ENCODE peak calls at places on chromosomes 16 and 17, in nine cellular contexts. One of them, this sample, is unnamed.

GRCh38 chr17:31568140-31568938 is 176.9 kb downstream of the RAB11FIP4 start:
- DNase-seq in suprapubic skin: no peak
- DNase-seq in OCI-LY7: no peak
- DNase-seq in CD4-positive, alpha-beta T cell: no peak
- DNase-seq in prostate gland: no peak
- DNase-seq in adipocyte: peak; percentile 68
- DNase-seq in heart left ventricle: no peak
- DNase-seq in gastrocnemius medialis: peak; percentile 71
- DNase-seq in trophoblast cell: peak; percentile 52
- DNase-seq in this sample: peak; percentile 47

GRCh38 chr17:12967962-12968361 is 49.9 kb downstream of the ELAC2 start:
- DNase-seq in suprapubic skin: no peak
- DNase-seq in OCI-LY7: no peak
- DNase-seq in CD4-positive, alpha-beta T cell: no peak
- DNase-seq in prostate gland: no peak
- DNase-seq in adipocyte: no peak
- DNase-seq in heart left ventricle: no peak
- DNase-seq in gastrocnemius medialis: no peak
- DNase-seq in trophoblast cell: no peak
- DNase-seq in this sample: no peak

GRCh38 chr16:27638833-27639587 is 89.1 kb downstream of the KATNIP start:
- DNase-seq in suprapubic skin: no peak
- DNase-seq in OCI-LY7: no peak
- DNase-seq in CD4-positive, alpha-beta T cell: no peak
- DNase-seq in prostate gland: peak; percentile 38
- DNase-seq in adipocyte: no peak
- DNase-seq in heart left ventricle: no peak
- DNase-seq in gastrocnemius medialis: no peak
- DNase-seq in trophoblast cell: no peak
- DNase-seq in this sample: no peak

GRCh38 chr16:54409982-54410381 is 123.4 kb upstream of the IRX3 start:
- DNase-seq in suprapubic skin: no peak
- DNase-seq in OCI-LY7: no peak
- DNase-seq in CD4-positive, alpha-beta T cell: no peak
- DNase-seq in prostate gland: no peak
- DNase-seq in adipocyte: no peak
- DNase-seq in heart left ventricle: no peak
- DNase-seq in gastrocnemius medialis: no peak
- DNase-seq in trophoblast cell: no peak
- DNase-seq in this sample: no peak

GRCh38 chr17:60160829-60161501 is 11.2 kb downstream of the CA4 start:
- DNase-seq in suprapubic skin: no peak
- DNase-seq in OCI-LY7: no peak
- DNase-seq in CD4-positive, alpha-beta T cell: no peak
- DNase-seq in prostate gland: no peak
- DNase-seq in adipocyte: no peak
- DNase-seq in heart left ventricle: no peak
- DNase-seq in gastrocnemius medialis: no peak
- DNase-seq in trophoblast cell: no peak
- DNase-seq in this sample: no peak

GRCh38 chr17:80468222-80468621 is 8.2 kb downstream of the NPTX1 start:
- DNase-seq in suprapubic skin: no peak
- DNase-seq in OCI-LY7: no peak
- DNase-seq in CD4-positive, alpha-beta T cell: no peak
- DNase-seq in prostate gland: no peak
- DNase-seq in adipocyte: no peak
- DNase-seq in heart left ventricle: no peak
- DNase-seq in gastrocnemius medialis: no peak
- DNase-seq in trophoblast cell: no peak
- DNase-seq in this sample: no peak

GRCh38 chr17:6455321-6455705 is 11.1 kb downstream of the PIMREG start:
- DNase-seq in suprapubic skin: no peak
- DNase-seq in OCI-LY7: peak; percentile 78
- DNase-seq in CD4-positive, alpha-beta T cell: peak; percentile 44
- DNase-seq in prostate gland: no peak
- DNase-seq in adipocyte: peak; percentile 15
- DNase-seq in heart left ventricle: peak; percentile 43
- DNase-seq in gastrocnemius medialis: no peak
- DNase-seq in trophoblast cell: peak; percentile 3
- DNase-seq in this sample: no peak

GRCh38 chr17:6666077-6666521 is 14.5 kb downstream of the C17orf100 start:
- DNase-seq in suprapubic skin: no peak
- DNase-seq in OCI-LY7: peak; percentile 61
- DNase-seq in CD4-positive, alpha-beta T cell: no peak
- DNase-seq in prostate gland: peak; percentile 61
- DNase-seq in adipocyte: peak; percentile 91
- DNase-seq in heart left ventricle: peak; percentile 75
- DNase-seq in gastrocnemius medialis: peak; percentile 53
- DNase-seq in trophoblast cell: peak; percentile 82
- DNase-seq in this sample: peak; percentile 89

GRCh38 chr17:64190468-64190867 is 60.5 kb upstream of the ERN1 start:
- DNase-seq in suprapubic skin: no peak
- DNase-seq in OCI-LY7: no peak
- DNase-seq in CD4-positive, alpha-beta T cell: no peak
- DNase-seq in prostate gland: no peak
- DNase-seq in adipocyte: no peak
- DNase-seq in heart left ventricle: no peak
- DNase-seq in gastrocnemius medialis: no peak
- DNase-seq in trophoblast cell: peak; percentile 15
- DNase-seq in this sample: no peak

DNA sequence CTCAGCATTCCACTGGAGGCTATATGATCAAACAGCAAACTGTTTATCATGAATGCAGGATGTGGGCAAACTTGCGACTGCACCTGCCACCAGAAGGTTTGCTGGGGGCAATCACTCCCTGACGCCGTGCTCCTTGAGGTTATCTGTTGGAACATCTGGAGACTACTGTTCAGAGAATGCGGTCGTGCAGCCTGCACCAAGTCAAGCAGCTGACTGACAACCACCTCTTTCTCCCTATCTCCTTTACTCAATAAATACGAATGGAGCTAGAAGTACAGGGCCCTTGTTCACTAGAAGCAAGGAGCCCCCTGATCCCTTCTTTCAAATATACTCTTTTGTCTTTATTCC is 2101.2 kb downstream of the TP53TG3F start:
- DNase-seq in suprapubic skin: no peak
- DNase-seq in OCI-LY7: no peak
- DNase-seq in CD4-positive, alpha-beta T cell: no peak
- DNase-seq in prostate gland: no peak
- DNase-seq in adipocyte: no peak
- DNase-seq in heart left ventricle: no peak
- DNase-seq in gastrocnemius medialis: no peak
- DNase-seq in trophoblast cell: peak; percentile 60
- DNase-seq in this sample: no peak
- H3K9me3 ChIP-seq in suprapubic skin: peaks cover 4% of the 10 kb centered on the region
- H3K9me3 ChIP-seq in OCI-LY7: no peaks in the 10 kb centered on the region
- H3K9me3 ChIP-seq in CD4-positive, alpha-beta T cell: no peaks in the 10 kb centered on the region
- H3K9me3 ChIP-seq in prostate gland: no peaks in the 10 kb centered on the region
- H3K9me3 ChIP-seq in adipocyte: no peaks in the 10 kb centered on the region
- H3K9me3 ChIP-seq in heart left ventricle: no peaks in the 10 kb centered on the region
- H3K9me3 ChIP-seq in gastrocnemius medialis: no peaks in the 10 kb centered on the region
- H3K9me3 ChIP-seq in trophoblast cell: peaks cover 34% of the 10 kb centered on the region
- H3K9me3 ChIP-seq in this sample: no peaks in the 10 kb centered on the region

GRCh38 chr16:75043175-75043937 is 44.5 kb downstream of the ZNRF1 start:
- DNase-seq in suprapubic skin: no peak
- DNase-seq in OCI-LY7: no peak
- DNase-seq in CD4-positive, alpha-beta T cell: no peak
- DNase-seq in prostate gland: no peak
- DNase-seq in adipocyte: peak; percentile 29
- DNase-seq in heart left ventricle: no peak
- DNase-seq in gastrocnemius medialis: no peak
- DNase-seq in trophoblast cell: no peak
- DNase-seq in this sample: no peak

GRCh38 chr16:75035410-75035968 is 36.7 kb downstream of the ZNRF1 start:
- DNase-seq in suprapubic skin: no peak
- DNase-seq in OCI-LY7: no peak
- DNase-seq in CD4-positive, alpha-beta T cell: no peak
- DNase-seq in prostate gland: no peak
- DNase-seq in adipocyte: no peak
- DNase-seq in heart left ventricle: no peak
- DNase-seq in gastrocnemius medialis: no peak
- DNase-seq in trophoblast cell: no peak
- DNase-seq in this sample: no peak

GRCh38 chr16:75039941-75040340 is 41.1 kb downstream of the ZNRF1 start:
- DNase-seq in suprapubic skin: no peak
- DNase-seq in OCI-LY7: no peak
- DNase-seq in CD4-positive, alpha-beta T cell: no peak
- DNase-seq in prostate gland: no peak
- DNase-seq in adipocyte: no peak
- DNase-seq in heart left ventricle: no peak
- DNase-seq in gastrocnemius medialis: no peak
- DNase-seq in trophoblast cell: no peak
- DNase-seq in this sample: no peak

GRCh38 chr16:75042423-75043174 is 43.8 kb downstream of the ZNRF1 start:
- DNase-seq in suprapubic skin: no peak
- DNase-seq in OCI-LY7: no peak
- DNase-seq in CD4-positive, alpha-beta T cell: no peak
- DNase-seq in prostate gland: no peak
- DNase-seq in adipocyte: no peak
- DNase-seq in heart left ventricle: no peak
- DNase-seq in gastrocnemius medialis: no peak
- DNase-seq in trophoblast cell: no peak
- DNase-seq in this sample: no peak

DNA sequence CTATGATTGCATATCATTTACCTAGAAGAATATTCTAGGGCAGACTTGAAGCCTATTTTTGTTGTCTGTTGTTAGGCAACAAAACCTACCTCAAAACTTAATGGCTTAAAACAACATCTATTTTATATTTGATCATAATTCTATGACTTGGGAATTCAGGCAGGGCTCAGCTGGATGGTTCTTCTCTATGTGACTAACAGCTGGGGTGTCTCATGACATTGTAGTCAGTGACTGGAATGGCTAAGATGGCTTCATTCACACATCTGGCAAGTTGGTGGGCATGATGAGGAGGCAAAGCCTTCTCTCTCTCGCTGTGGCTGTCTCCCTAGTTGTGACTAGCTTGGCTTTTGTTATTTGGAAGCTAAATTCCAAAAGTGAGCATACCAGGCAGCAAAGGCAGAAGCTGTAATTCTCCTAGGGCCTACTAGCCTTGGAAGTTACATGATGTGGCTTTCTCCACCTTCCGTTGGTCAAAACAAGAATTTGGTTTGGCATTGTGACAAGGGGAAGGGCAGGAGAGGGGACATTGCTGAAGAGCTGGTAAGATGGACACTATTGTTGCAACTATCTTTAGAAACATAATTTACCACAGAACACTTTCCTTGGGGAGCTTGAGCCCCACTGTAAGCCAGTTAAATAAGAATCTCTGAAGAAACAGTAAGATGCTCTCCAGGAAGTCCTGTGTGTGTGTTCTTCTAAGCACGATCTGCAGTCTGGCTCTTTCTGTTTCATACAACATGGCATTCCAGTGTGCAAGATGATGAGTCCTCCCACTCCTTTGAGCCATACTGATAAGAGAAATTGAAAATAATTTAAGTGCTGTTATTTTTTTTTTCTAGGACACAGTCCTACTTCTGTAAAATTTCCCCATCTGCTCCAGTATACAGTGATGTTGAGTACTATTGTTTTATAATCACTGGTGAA is 39.5 kb downstream of the ZNRF1 start:
- DNase-seq in suprapubic skin: no peak
- DNase-seq in OCI-LY7: no peak
- DNase-seq in CD4-positive, alpha-beta T cell: no peak
- DNase-seq in prostate gland: no peak
- DNase-seq in adipocyte: no peak
- DNase-seq in heart left ventricle: no peak
- DNase-seq in gastrocnemius medialis: no peak
- DNase-seq in trophoblast cell: no peak
- DNase-seq in this sample: no peak
- H3K9me3 ChIP-seq in suprapubic skin: no peaks in the 10 kb centered on the region
- H3K9me3 ChIP-seq in OCI-LY7: peaks cover 11% of the 10 kb centered on the region
- H3K9me3 ChIP-seq in CD4-positive, alpha-beta T cell: no peaks in the 10 kb centered on the region
- H3K9me3 ChIP-seq in prostate gland: no peaks in the 10 kb centered on the region
- H3K9me3 ChIP-seq in adipocyte: peaks cover 10% of the 10 kb centered on the region
- H3K9me3 ChIP-seq in heart left ventricle: no peaks in the 10 kb centered on the region
- H3K9me3 ChIP-seq in gastrocnemius medialis: no peaks in the 10 kb centered on the region
- H3K9me3 ChIP-seq in trophoblast cell: peaks cover 1% of the 10 kb centered on the region
- H3K9me3 ChIP-seq in this sample: no peaks in the 10 kb centered on the region

DNA sequence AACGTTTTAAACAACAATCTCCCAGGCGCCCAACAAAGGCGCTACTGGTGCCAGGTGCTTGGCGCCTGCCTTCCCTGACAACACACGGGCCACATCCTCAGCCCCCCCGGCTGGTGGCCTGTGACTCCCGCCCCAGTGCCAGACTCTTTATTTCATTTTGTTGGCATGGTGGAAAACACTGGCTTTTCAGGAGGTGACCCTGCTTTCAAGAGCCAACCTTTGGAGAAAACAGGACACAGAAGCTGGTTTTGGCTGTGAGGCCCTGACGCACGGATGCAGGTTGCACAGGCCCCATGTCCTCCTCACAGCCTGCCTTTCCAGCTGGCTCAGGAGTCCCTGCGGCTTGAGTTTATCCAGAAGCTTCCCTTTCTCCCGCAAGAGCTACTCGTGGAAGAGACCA is 100.0 kb downstream of the METRNL start:
- DNase-seq in suprapubic skin: no peak
- DNase-seq in OCI-LY7: no peak
- DNase-seq in CD4-positive, alpha-beta T cell: no peak
- DNase-seq in prostate gland: no peak
- DNase-seq in adipocyte: no peak
- DNase-seq in heart left ventricle: no peak
- DNase-seq in gastrocnemius medialis: no peak
- DNase-seq in trophoblast cell: no peak
- DNase-seq in this sample: no peak
- H3K9me3 ChIP-seq in suprapubic skin: no peaks in the 10 kb centered on the region
- H3K9me3 ChIP-seq in OCI-LY7: no peaks in the 10 kb centered on the region
- H3K9me3 ChIP-seq in CD4-positive, alpha-beta T cell: no peaks in the 10 kb centered on the region
- H3K9me3 ChIP-seq in prostate gland: no peaks in the 10 kb centered on the region
- H3K9me3 ChIP-seq in adipocyte: no peaks in the 10 kb centered on the region
- H3K9me3 ChIP-seq in heart left ventricle: no peaks in the 10 kb centered on the region
- H3K9me3 ChIP-seq in gastrocnemius medialis: no peaks in the 10 kb centered on the region
- H3K9me3 ChIP-seq in trophoblast cell: peaks cover 71% of the 10 kb centered on the region
- H3K9me3 ChIP-seq in this sample: no peaks in the 10 kb centered on the region

DNA sequence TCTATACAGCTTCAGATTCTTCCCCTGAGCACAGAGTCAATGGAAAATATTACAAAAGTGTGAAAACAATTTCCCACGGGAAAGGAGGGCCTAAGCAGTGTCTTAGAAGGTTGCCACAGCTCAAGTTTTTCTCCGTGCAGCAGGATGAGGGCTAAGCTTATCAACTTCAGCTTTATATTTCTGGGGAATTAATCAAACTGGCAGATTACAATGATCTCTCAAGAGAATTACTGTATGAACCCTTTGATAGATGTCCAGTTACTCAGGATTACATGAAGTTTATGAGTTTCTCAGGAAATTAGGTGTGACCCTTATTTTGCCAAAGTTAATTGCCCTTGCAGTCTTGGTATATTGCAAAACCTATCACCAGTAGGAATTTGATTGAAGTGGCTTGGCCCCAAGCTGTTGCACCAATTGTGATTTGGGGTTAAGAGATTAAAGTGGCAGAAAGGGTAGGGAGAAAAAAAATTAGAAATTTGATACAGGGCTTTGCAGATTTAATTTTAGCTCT is 298.4 kb downstream of the MAP2K6 start:
- DNase-seq in suprapubic skin: no peak
- DNase-seq in OCI-LY7: no peak
- DNase-seq in CD4-positive, alpha-beta T cell: no peak
- DNase-seq in prostate gland: no peak
- DNase-seq in adipocyte: no peak
- DNase-seq in heart left ventricle: no peak
- DNase-seq in gastrocnemius medialis: no peak
- DNase-seq in trophoblast cell: no peak
- DNase-seq in this sample: no peak
- H3K9me3 ChIP-seq in suprapubic skin: no peaks in the 10 kb centered on the region
- H3K9me3 ChIP-seq in OCI-LY7: no peaks in the 10 kb centered on the region
- H3K9me3 ChIP-seq in CD4-positive, alpha-beta T cell: no peaks in the 10 kb centered on the region
- H3K9me3 ChIP-seq in prostate gland: no peaks in the 10 kb centered on the region
- H3K9me3 ChIP-seq in adipocyte: no peaks in the 10 kb centered on the region
- H3K9me3 ChIP-seq in heart left ventricle: no peaks in the 10 kb centered on the region
- H3K9me3 ChIP-seq in gastrocnemius medialis: no peaks in the 10 kb centered on the region
- H3K9me3 ChIP-seq in trophoblast cell: no peaks in the 10 kb centered on the region
- H3K9me3 ChIP-seq in this sample: no peaks in the 10 kb centered on the region

This sample was measured in GM23248.